ENCODE peak calls at places on chromosomes 3 and 15, in nine cellular contexts. O, D, F, T, W, V, A, G and N are unnamed samples.

GRCh38 chr15:74954515-74954914 is 2.1 kb downstream of the RPP25 start:
- DNase-seq in O (peak), D (no peak), F (no peak), T (peak), W (no peak), V (no peak), A (peak), G (no peak), N (peak)

GRCh38 chr3:177554900-177555759 is 357.8 kb upstream of the TBL1XR1 start:
- DNase-seq in O (peak), D (peak), F (no peak), T (peak), W (no peak), V (peak), A (no peak), G (no peak), N (peak)

GRCh38 chr3:120449701-120450216 is 1.0 kb downstream of the FSTL1 start:
- DNase-seq in O (peak), D (no peak), F (no peak), T (peak), W (no peak), V (no peak), A (no peak), G (no peak), N (peak)

GRCh38 chr3:43733459-43734384 is 43.0 kb downstream of the ABHD5 start:
- DNase-seq in O (peak), D (no peak), F (no peak), T (peak), W (no peak), V (no peak), A (no peak), G (no peak), N (peak)

GRCh38 chr15:43943511-43943910 is 116.7 kb downstream of the WDR76 start:
- DNase-seq in O (peak), D (no peak), F (no peak), T (peak), W (no peak), V (no peak), A (no peak), G (no peak), N (no peak)

GRCh38 chr3:114216186-114216970 is 21.0 kb downstream of the ZNF80 start:
- DNase-seq in O (peak), D (no peak), F (no peak), T (peak), W (no peak), V (no peak), A (no peak), G (no peak), N (no peak)

GRCh38 chr15:94272251-94272898 is 41.0 kb downstream of the MCTP2 start:
- DNase-seq in O (no peak), D (no peak), F (peak), T (no peak), W (no peak), V (no peak), A (no peak), G (no peak), N (peak)

GRCh38 chr3:64360261-64360660 is 135.0 kb upstream of the PRICKLE2 start:
- DNase-seq in O (no peak), D (no peak), F (no peak), T (no peak), W (no peak), V (no peak), A (no peak), G (no peak), N (no peak)

GRCh38 chr3:23372296-23372695 is 169.2 kb downstream of the UBE2E2 start:
- DNase-seq in O (peak), D (no peak), F (no peak), T (peak), W (no peak), V (no peak), A (no peak), G (no peak), N (no peak)

GRCh38 chr15:63987979-63988378 is 58.3 kb downstream of the DAPK2 start:
- DNase-seq in O (no peak), D (no peak), F (no peak), T (no peak), W (no peak), V (no peak), A (peak), G (no peak), N (no peak)
- H3K4me3 ChIP-seq in O (no peak), D (no peak), F (no peak), T (no peak), W (no peak), V (no peak), A (no peak), G (no peak), N (no peak)

GRCh38 chr3:78165876-78166275 is 1126.0 kb downstream of the ROBO2 start:
- DNase-seq in O (peak), D (no peak), F (no peak), T (no peak), W (no peak), V (no peak), A (no peak), G (no peak), N (no peak)
- TF ChIP-seq CTCF in O (peak), D (no peak), F (no peak), T (no peak), W (no peak), V (no peak), A (no peak), G (peak), N (peak)

DNA sequence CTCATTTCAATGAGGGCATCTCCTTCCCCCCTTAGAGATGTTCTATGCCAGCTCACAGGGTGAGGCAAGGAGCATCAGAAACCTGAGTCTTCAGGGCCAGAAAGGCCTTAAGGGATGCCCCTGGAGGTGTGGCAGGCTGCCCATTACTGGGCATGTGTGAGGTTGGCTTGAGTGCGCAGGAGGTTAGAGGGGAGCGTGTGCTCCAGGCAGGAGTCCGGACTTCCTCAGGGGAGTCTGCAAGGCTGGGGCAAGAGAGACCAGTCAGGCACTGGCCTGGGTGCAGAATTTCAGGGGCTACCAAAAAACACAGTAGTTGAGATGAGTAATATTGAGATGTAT is 1.9 kb downstream of the LOXL1 start:
- DNase-seq in O (no peak), D (no peak), F (no peak), T (no peak), W (no peak), V (no peak), A (peak), G (no peak), N (no peak)
- H3K4me3 ChIP-seq in O (peak), D (peak), F (no peak), T (peak), W (peak), V (no peak), A (peak), G (no peak), N (peak)

GRCh38 chr3:137509354-137510045 is 254.6 kb upstream of the SOX14 start:
- DNase-seq in O (no peak), D (no peak), F (no peak), T (no peak), W (no peak), V (no peak), A (no peak), G (peak), N (no peak)

GRCh38 chr3:137519602-137520001 is 244.5 kb upstream of the SOX14 start:
- DNase-seq in O (no peak), D (no peak), F (no peak), T (no peak), W (no peak), V (no peak), A (no peak), G (no peak), N (no peak)

GRCh38 chr3:137511655-137512054 is 252.5 kb upstream of the SOX14 start:
- DNase-seq in O (no peak), D (no peak), F (no peak), T (no peak), W (no peak), V (no peak), A (no peak), G (no peak), N (no peak)

DNA sequence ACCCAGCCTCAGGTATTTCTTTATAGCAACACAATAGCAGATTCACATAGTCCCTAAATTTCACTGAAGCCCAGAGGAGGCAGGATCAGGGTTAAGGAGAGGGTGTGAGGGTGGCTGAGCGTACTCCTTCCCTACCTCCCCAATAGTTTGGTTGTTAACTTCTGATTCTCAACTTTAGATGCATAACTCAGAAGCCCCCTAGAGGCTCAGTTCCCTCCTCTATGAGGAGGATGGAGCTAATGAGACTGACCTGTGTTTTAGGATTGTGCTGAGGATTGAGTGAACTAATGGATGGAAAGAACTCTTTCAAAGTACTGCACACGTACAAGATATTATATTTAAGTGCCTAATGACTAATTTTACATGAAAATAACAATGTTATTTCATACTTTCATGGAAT is 249.3 kb upstream of the SOX14 start:
- DNase-seq in O (no peak), D (no peak), F (no peak), T (no peak), W (no peak), V (no peak), A (no peak), G (no peak), N (no peak)
- TF ChIP-seq CTCF in O (no peak), D (no peak), F (peak), T (no peak), W (no peak), V (no peak), A (no peak), G (no peak), N (no peak)

GRCh38 chr15:84782346-84782745 is 34.0 kb downstream of the ZNF592 start:
- DNase-seq in O (no peak), D (no peak), F (no peak), T (no peak), W (no peak), V (no peak), A (no peak), G (no peak), N (no peak)

GRCh38 chr15:84775867-84776449 is 27.6 kb downstream of the ZNF592 start:
- DNase-seq in O (no peak), D (no peak), F (no peak), T (no peak), W (no peak), V (no peak), A (no peak), G (no peak), N (no peak)

GRCh38 chr15:84781505-84781904 is 33.1 kb downstream of the ZNF592 start:
- DNase-seq in O (no peak), D (no peak), F (no peak), T (no peak), W (no peak), V (no peak), A (no peak), G (no peak), N (peak)

GRCh38 chr15:84780492-84780891 is 32.1 kb downstream of the ZNF592 start:
- DNase-seq in O (no peak), D (no peak), F (no peak), T (no peak), W (no peak), V (no peak), A (no peak), G (no peak), N (no peak)

GRCh38 chr15:84778194-84778593 is 29.8 kb downstream of the ZNF592 start:
- DNase-seq in O (no peak), D (no peak), F (no peak), T (no peak), W (peak), V (no peak), A (no peak), G (no peak), N (no peak)
- H3K4me3 ChIP-seq in O (no peak), D (no peak), F (no peak), T (no peak), W (no peak), V (no peak), A (no peak), G (no peak), N (no peak)